ENCODE peak calls at places on chromosomes 7 and 10, in ten cellular contexts. J is OCI-LY7; E is right lobe of liver; L is HepG2; G is tibial artery; R is neural progenitor cell; X is iPS DF 6.9; Q is fibroblast of lung; V is sigmoid colon; W is CD4-positive, alpha-beta memory T cell. O is an unnamed sample.

GRCh38 chr7:87375647-87376435 is 30.4 kb downstream of the CROT start:
- DNase-seq in L (no peak), G (no peak), X (no peak), W (no peak), E (no peak), J (no peak), V (no peak), Q (peak; percentile 15), R (no peak), O (no peak)

GRCh38 chr7:110677405-110677804 is 413.5 kb upstream of the LRRN3 start:
- DNase-seq in R (no peak), V (no peak), L (peak; percentile 93), W (no peak), G (no peak), E (no peak), J (no peak), X (no peak), Q (no peak), O (no peak)

GRCh38 chr10:29948971-29949370 is 110.4 kb downstream of the JCAD start:
- DNase-seq in V (no peak), E (no peak), J (no peak), L (no peak), Q (no peak), G (no peak), R (no peak), X (no peak), W (no peak), O (peak; percentile 78)

GRCh38 chr10:121284952-121285351 is 313.3 kb downstream of the FGFR2 start:
- DNase-seq in X (no peak), E (no peak), R (no peak), W (no peak), L (no peak), V (no peak), Q (no peak), J (no peak), G (no peak), O (no peak)

GRCh38 chr7:94266278-94266677 is 128.4 kb upstream of the COL1A2 start:
- DNase-seq in W (no peak), X (no peak), L (no peak), V (no peak), G (no peak), R (no peak), E (no peak), Q (peak; percentile 70), J (no peak), O (no peak)

GRCh38 chr10:19845963-19846362 is 29.7 kb downstream of the PLXDC2 start:
- DNase-seq in J (no peak), G (no peak), X (no peak), V (no peak), L (no peak), E (no peak), Q (no peak), W (no peak), R (no peak), O (no peak)

GRCh38 chr10:77244746-77245145 is 392.9 kb downstream of the KCNMA1 start:
- DNase-seq in X (no peak), Q (no peak), R (no peak), J (no peak), V (no peak), E (no peak), W (no peak), L (no peak), G (no peak), O (no peak)

GRCh38 chr10:35635576-35635975 is 6.5 kb downstream of the FZD8 start:
- DNase-seq in J (peak; percentile 81), X (no peak), Q (peak; percentile 76), L (peak; percentile 66), R (peak; percentile 81), W (peak; percentile 53), V (no peak), G (no peak), E (no peak), O (peak; percentile 74)

GRCh38 chr7:8190121-8190895 is 71.7 kb downstream of the ICA1 start:
- DNase-seq in E (no peak), Q (peak; percentile 74), G (no peak), J (peak; percentile 74), R (peak; percentile 78), W (peak; percentile 68), V (no peak), X (peak; percentile 41), L (peak; percentile 44), O (peak; percentile 72)

GRCh38 chr7:159191236-159191635 is 46.6 kb upstream of the VIPR2 start:
- DNase-seq in V (no peak), L (no peak), R (no peak), W (no peak), J (no peak), E (no peak), X (no peak), G (no peak), Q (no peak), O (no peak)

GRCh38 chr7:124310934-124311390 is 278.1 kb upstream of the TMEM229A start:
- DNase-seq in V (no peak), G (no peak), E (no peak), Q (peak; percentile 75), J (no peak), L (no peak), X (no peak), R (no peak), W (no peak), O (no peak)

GRCh38 chr10:125662616-125663015 is 20.3 kb downstream of the TEX36 start:
- DNase-seq in Q (no peak), J (no peak), G (no peak), X (no peak), L (no peak), E (no peak), V (no peak), W (no peak), R (no peak), O (no peak)

GRCh38 chr7:108204281-108204796 is 74.2 kb upstream of the LAMB4 start:
- DNase-seq in E (no peak), G (no peak), L (no peak), W (no peak), V (no peak), J (no peak), Q (no peak), X (no peak), R (no peak), O (peak; percentile 36)

GRCh38 chr7:66162622-66163021 is 42.5 kb upstream of the TPST1 start:
- DNase-seq in E (no peak), L (no peak), G (no peak), W (no peak), R (no peak), V (no peak), Q (no peak), X (no peak), J (no peak), O (no peak)

GRCh38 chr7:66169616-66170015 is 35.5 kb upstream of the TPST1 start:
- DNase-seq in X (no peak), V (no peak), W (no peak), J (no peak), G (no peak), R (no peak), L (no peak), Q (no peak), E (no peak), O (no peak)

GRCh38 chr7:66164356-66164755 is 40.8 kb upstream of the TPST1 start:
- DNase-seq in X (no peak), L (no peak), W (no peak), E (no peak), Q (no peak), J (no peak), G (no peak), V (no peak), R (no peak), O (no peak)

GRCh38 chr7:66163186-66163610 is 41.9 kb upstream of the TPST1 start:
- DNase-seq in L (no peak), Q (no peak), E (no peak), V (no peak), G (no peak), R (no peak), X (no peak), J (no peak), W (no peak), O (no peak)

DNA sequence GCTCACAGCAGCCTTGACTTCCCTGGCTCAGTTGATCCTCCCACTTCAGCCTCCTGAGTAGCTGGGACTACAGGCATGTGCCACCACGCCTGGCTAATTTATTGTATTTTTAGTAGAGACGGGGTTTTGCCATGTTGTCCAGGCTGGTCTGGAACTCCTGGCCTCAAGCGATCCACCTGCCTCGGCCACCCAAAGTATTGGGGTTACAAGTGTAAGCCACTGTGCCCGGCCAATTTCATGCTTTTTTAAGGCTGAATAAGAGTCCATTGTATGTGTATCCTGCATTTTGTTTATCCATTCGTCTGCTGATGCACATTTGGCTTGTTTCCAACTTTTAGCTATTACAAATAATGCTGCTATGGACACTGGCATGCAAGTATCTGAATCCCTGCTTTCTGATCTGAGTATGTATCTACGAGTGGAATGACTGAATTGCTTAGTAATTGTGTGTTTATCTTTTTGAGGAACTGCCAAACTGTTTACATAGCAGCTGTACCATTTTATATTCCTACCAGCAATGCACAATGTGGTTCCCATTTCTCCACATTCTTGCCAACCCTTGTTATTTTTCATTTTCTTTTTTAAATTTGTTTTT is 37.3 kb upstream of the TPST1 start:
- DNase-seq in Q (peak; percentile 95), W (no peak), V (no peak), X (no peak), R (no peak), L (peak; percentile 31), G (no peak), J (no peak), E (no peak), O (no peak)
- H3K4me1 ChIP-seq in Q (peaks cover 9% of the 10 kb centered on the region), W (no peaks in the 10 kb centered on the region), V (no peaks in the 10 kb centered on the region), X (no peaks in the 10 kb centered on the region), R (no peaks in the 10 kb centered on the region), L (peaks cover 34% of the 10 kb centered on the region), G (no peaks in the 10 kb centered on the region), J (no peaks in the 10 kb centered on the region), E (peaks cover 8% of the 10 kb centered on the region), O (no peaks in the 10 kb centered on the region)

DNA sequence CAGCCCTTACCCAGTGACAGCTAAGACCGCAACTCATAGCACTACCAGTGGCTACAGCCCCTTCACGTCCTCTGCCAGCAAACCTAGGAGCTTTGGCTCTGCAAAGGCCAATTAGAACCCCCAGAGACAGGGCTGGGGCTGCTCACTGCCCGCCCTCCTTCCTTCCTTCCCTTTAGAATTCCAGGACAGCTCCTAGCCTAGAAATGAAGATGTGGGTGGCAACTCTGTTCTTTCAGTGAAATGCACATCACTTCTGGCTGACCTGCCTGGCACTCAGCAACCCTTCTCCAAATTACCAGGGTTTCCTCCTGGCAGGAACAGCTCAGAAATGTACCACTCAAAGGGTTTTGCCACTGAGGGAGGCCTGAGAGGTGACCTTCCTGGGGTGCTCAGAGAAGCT is 99.9 kb downstream of the FAM53B start:
- DNase-seq in J (no peak), V (no peak), Q (no peak), W (no peak), X (no peak), L (no peak), G (no peak), E (no peak), R (peak; percentile 41), O (no peak)
- H3K4me1 ChIP-seq in J (peaks cover 28% of the 10 kb centered on the region), V (peaks cover 84% of the 10 kb centered on the region), Q (peaks cover 35% of the 10 kb centered on the region), W (peaks cover 95% of the 10 kb centered on the region), X (peaks cover 2% of the 10 kb centered on the region), L (peaks cover 24% of the 10 kb centered on the region), G (no peaks in the 10 kb centered on the region), E (peaks cover 4% of the 10 kb centered on the region), R (peaks cover 73% of the 10 kb centered on the region), O (peaks cover 20% of the 10 kb centered on the region)

GRCh38 chr7:23115991-23116390 is 10.4 kb downstream of the KLHL7 start:
- DNase-seq in X (peak; percentile 63), V (no peak), L (no peak), E (no peak), J (no peak), R (peak; percentile 85), G (no peak), Q (no peak), W (no peak), O (no peak)
- H3K4me1 ChIP-seq in X (peaks cover 2% of the 10 kb centered on the region), V (peaks cover 20% of the 10 kb centered on the region), L (no peaks in the 10 kb centered on the region), E (no peaks in the 10 kb centered on the region), J (no peaks in the 10 kb centered on the region), R (peaks cover 60% of the 10 kb centered on the region), G (no peaks in the 10 kb centered on the region), Q (no peaks in the 10 kb centered on the region), W (no peaks in the 10 kb centered on the region), O (no peaks in the 10 kb centered on the region)

GRCh38 chr7:25408861-25409260 is 180.6 kb upstream of the NPVF start:
- DNase-seq in R (no peak), L (no peak), Q (no peak), X (no peak), J (no peak), G (no peak), E (no peak), W (no peak), V (no peak), O (no peak)
- H3K4me1 ChIP-seq in R (peaks cover 7% of the 10 kb centered on the region), L (no peaks in the 10 kb centered on the region), Q (no peaks in the 10 kb centered on the region), X (no peaks in the 10 kb centered on the region), J (no peaks in the 10 kb centered on the region), G (no peaks in the 10 kb centered on the region), E (no peaks in the 10 kb centered on the region), W (no peaks in the 10 kb centered on the region), V (peaks cover 27% of the 10 kb centered on the region), O (no peaks in the 10 kb centered on the region)

O was measured in MM.1S.